ENCODE peak calls at places on chromosomes 4 and X, in seven cellular contexts. P is GM04504; F is HL-60; W is transverse colon; S is Panc1; K is activated naive CD4-positive, alpha-beta T cell treated with anti-CD3 and anti-CD28 coated beads, Interleukin-2, amount 50 U/mL, for 72 hours; O is H9. Z is an unnamed sample.
A peak's percentile ranks its signal among the peaks of the same experiment; 100 is the strongest.

GRCh38 chrX:24423960-24424359 is 41.1 kb upstream of the PDK3 start:
- DNase-seq in P (no peak), F (no peak), W (no peak), S (no peak), K (no peak), O (no peak), Z (no peak)

GRCh38 chr4:78691971-78692814 is 84.0 kb upstream of the BMP2K start:
- DNase-seq in P (no peak), F (peak; percentile 56), W (no peak), S (no peak), K (no peak), O (no peak), Z (no peak)

GRCh38 chr4:102501635-102502382 is 650 bp downstream of the NFKB1 start:
- DNase-seq in P (peak; percentile 71), F (peak; percentile 94), W (peak; percentile 86), S (no peak), K (peak; percentile 71), O (peak; percentile 55), Z (peak; percentile 77)

GRCh38 chr4:109472343-109472761 is 38.7 kb downstream of the SEC24B start:
- DNase-seq in P (peak; percentile 23), F (no peak), W (no peak), S (no peak), K (no peak), O (no peak), Z (no peak)

GRCh38 chrX:138995458-138995857 is 283.9 kb upstream of the FGF13 start:
- DNase-seq in P (no peak), F (no peak), W (no peak), S (no peak), K (no peak), O (no peak), Z (no peak)

GRCh38 chr4:97720869-97721432 is 422.3 kb downstream of the STPG2 start:
- DNase-seq in P (no peak), F (no peak), W (no peak), S (peak; percentile 15), K (no peak), O (no peak), Z (peak; percentile 7)

GRCh38 chr4:66284991-66285451 is 614.7 kb upstream of the EPHA5 start:
- DNase-seq in P (no peak), F (no peak), W (no peak), S (no peak), K (no peak), O (no peak), Z (no peak)

GRCh38 chrX:21375795-21376069 is 1.5 kb downstream of the CNKSR2 start:
- DNase-seq in P (no peak), F (no peak), W (no peak), S (no peak), K (no peak), O (no peak), Z (peak; percentile 64)

GRCh38 chr4:142282870-142283431 is 563.1 kb downstream of the INPP4B start:
- DNase-seq in P (no peak), F (peak; percentile 3), W (no peak), S (no peak), K (no peak), O (no peak), Z (peak; percentile 24)

GRCh38 chrX:34810364-34810763 is 132.2 kb upstream of the FAM47B start:
- DNase-seq in P (no peak), F (no peak), W (no peak), S (no peak), K (no peak), O (no peak), Z (no peak)

GRCh38 chr4:92305148-92305877 is 1.5 kb downstream of the GRID2 start:
- DNase-seq in P (peak; percentile 1), F (peak; percentile 9), W (no peak), S (no peak), K (no peak), O (peak; percentile 96), Z (peak; percentile 94)

GRCh38 chr4:28686618-28687017 is 1826.0 kb downstream of the STIM2 start:
- DNase-seq in P (no peak), F (peak; percentile 26), W (peak; percentile 8), S (peak; percentile 2), K (no peak), O (peak; percentile 78), Z (peak; percentile 63)

GRCh38 chr4:25346913-25347312 is 30.1 kb upstream of the ANAPC4 start:
- DNase-seq in P (no peak), F (peak; percentile 5), W (no peak), S (no peak), K (no peak), O (no peak), Z (no peak)

GRCh38 chr4:100933628-100934027 is 413.7 kb downstream of the PPP3CA start:
- DNase-seq in P (peak; percentile 34), F (peak; percentile 29), W (no peak), S (no peak), K (no peak), O (no peak), Z (no peak)

GRCh38 chr4:115215935-115216334 is 102.5 kb upstream of the NDST4 start:
- DNase-seq in P (no peak), F (no peak), W (no peak), S (no peak), K (no peak), O (no peak), Z (no peak)

GRCh38 chr4:666436-666810 is 7.7 kb downstream of the ATP5ME start:
- DNase-seq in P (no peak), F (no peak), W (no peak), S (no peak), K (no peak), O (no peak), Z (no peak)

GRCh38 chrX:105564536-105564935 is 257.8 kb upstream of the NRK start:
- DNase-seq in P (peak; percentile 65), F (no peak), W (no peak), S (no peak), K (no peak), O (no peak), Z (no peak)

Z was measured in neural progenitor cell.